ENCODE peak calls at places on chromosomes 13 and 19, in five cellular contexts. V is Calu3; H is activated naive CD4-positive, alpha-beta T cell; A is Right ventricle myocardium superior; O is neural crest cell. N is an unnamed sample.

GRCh38 chr13:46389457-46389856 is 2.4 kb upstream of the RUBCNL start:
- DNase-seq in V (no peak), O (no peak), H (no peak), A (no peak), N (no peak)

GRCh38 chr13:109256866-109257760 is 529.3 kb downstream of the IRS2 start:
- DNase-seq in A (no peak), H (no peak), V (peak), O (no peak), N (peak)

GRCh38 chr13:83667606-83668005 is 214.7 kb downstream of the SLITRK1 start:
- DNase-seq in O (no peak), H (no peak), V (no peak), A (no peak), N (no peak)

GRCh38 chr13:33349314-33349995 is 63.9 kb upstream of the STARD13 start:
- DNase-seq in H (no peak), O (no peak), A (peak), V (peak), N (no peak)

GRCh38 chr13:111367340-111367739 is 46.9 kb downstream of the TEX29 start:
- DNase-seq in O (no peak), V (no peak), H (no peak), A (no peak), N (no peak)

GRCh38 chr13:109332501-109333499 is 453.6 kb downstream of the IRS2 start:
- DNase-seq in A (no peak), H (no peak), O (no peak), V (no peak), N (no peak)

GRCh38 chr13:100269837-100270236 is 180.9 kb downstream of the PCCA start:
- DNase-seq in O (no peak), A (peak), H (no peak), V (no peak), N (no peak)

GRCh38 chr19:1942078-1942933 is 1.3 kb downstream of the CSNK1G2 start:
- DNase-seq in A (peak), H (peak), V (peak), O (peak), N (peak)

GRCh38 chr13:48857576-48857975 is 118.1 kb upstream of the FNDC3A start:
- DNase-seq in H (no peak), A (no peak), O (no peak), V (no peak), N (no peak)

GRCh38 chr13:41700790-41701310 is 243.5 kb downstream of the RGCC start:
- DNase-seq in O (no peak), H (no peak), A (no peak), V (no peak), N (no peak)

GRCh38 chr13:106588367-106588766 is 20.4 kb upstream of the ARGLU1 start:
- DNase-seq in O (no peak), H (no peak), A (no peak), V (no peak), N (no peak)

GRCh38 chr19:3229888-3230496 is 5.5 kb downstream of the CELF5 start:
- DNase-seq in V (no peak), A (no peak), O (no peak), H (no peak), N (no peak)

GRCh38 chr19:38417544-38418506 is 8.2 kb downstream of the RASGRP4 start:
- DNase-seq in A (peak), V (peak), O (peak), H (no peak), N (no peak)

GRCh38 chr13:31627097-31627496 is 112.2 kb upstream of the RXFP2 start:
- DNase-seq in V (no peak), O (no peak), H (no peak), A (no peak), N (no peak)

GRCh38 chr19:15417699-15418098 is 1.1 kb downstream of the AKAP8L start:
- DNase-seq in V (no peak), A (peak), H (no peak), O (no peak), N (no peak)

GRCh38 chr19:35562776-35563175 is 682 bp downstream of the ATP4A start:
- DNase-seq in A (no peak), V (no peak), H (no peak), O (no peak), N (no peak)

GRCh38 chr13:30963794-30964193 is 31.3 kb downstream of the TEX26 start:
- DNase-seq in H (no peak), A (no peak), V (peak), O (no peak), N (no peak)

GRCh38 chr13:83955011-83955410 is 72.7 kb upstream of the SLITRK1 start:
- DNase-seq in A (no peak), O (no peak), V (no peak), H (no peak), N (no peak)

GRCh38 chr19:5345895-5346386 is 5.3 kb upstream of the PTPRS start:
- DNase-seq in H (no peak), O (no peak), V (peak), A (no peak), N (no peak)

GRCh38 chr19:48715276-48715675 is 4.2 kb downstream of the MAMSTR start:
- DNase-seq in H (no peak), O (no peak), A (no peak), V (no peak), N (no peak)

GRCh38 chr13:45242524-45242923 is 41.7 kb upstream of the KCTD4 start:
- DNase-seq in A (no peak), V (no peak), O (no peak), H (no peak), N (no peak)

GRCh38 chr19:35040826-35041547 is 534 bp upstream of the HPN start:
- DNase-seq in V (peak), A (peak), O (peak), H (no peak), N (peak)

GRCh38 chr13:32407854-32408253 is 20.1 kb downstream of the N4BP2L1 start:
- DNase-seq in V (no peak), O (no peak), H (no peak), A (no peak), N (no peak)

GRCh38 chr19:29775575-29775900 is 36.3 kb upstream of the CCNE1 start:
- DNase-seq in O (no peak), A (no peak), H (no peak), V (no peak), N (no peak)

N was measured in HepG2.